ENCODE peak calls at places on chromosome 5, in nine cellular contexts. K is astrocyte, Z is endothelial cell of umbilical vein, A is IMR-90, J is GM23248, X is neuronal stem cell, P is PC-3, Q is HCT116, F is H9. M is an unnamed sample.

GRCh38 chr5:122940890-122941289 is 95.5 kb downstream of the SNX24 start:
- DNase-seq in K (no peak), Z (no peak), A (no peak), J (no peak), X (no peak), P (no peak), Q (no peak), F (no peak), M (no peak)

GRCh38 chr5:4306029-4306428 is 710.4 kb downstream of the IRX1 start:
- DNase-seq in K (no peak), Z (no peak), A (no peak), J (no peak), X (no peak), P (no peak), Q (no peak), F (no peak), M (no peak)

GRCh38 chr5:155193018-155193417 is 179.5 kb downstream of the KIF4B start:
- DNase-seq in K (no peak), Z (no peak), A (no peak), J (no peak), X (no peak), P (peak), Q (no peak), F (peak), M (peak)

GRCh38 chr5:149049371-149049781 is 13.5 kb downstream of the SH3TC2 start:
- DNase-seq in K (no peak), Z (no peak), A (no peak), J (no peak), X (no peak), P (peak), Q (no peak), F (no peak), M (no peak)

GRCh38 chr5:16461026-16461425 is 4.6 kb downstream of the ZNF622 start:
- DNase-seq in K (peak), Z (no peak), A (peak), J (peak), X (no peak), P (no peak), Q (no peak), F (no peak), M (no peak)

GRCh38 chr5:55621218-55621617 is 86.5 kb upstream of the PLPP1 start:
- DNase-seq in K (no peak), Z (no peak), A (peak), J (no peak), X (no peak), P (no peak), Q (no peak), F (no peak), M (peak)

GRCh38 chr5:150148408-150148927 is 7.2 kb downstream of the PDGFRB start:
- DNase-seq in K (no peak), Z (no peak), A (peak), J (peak), X (no peak), P (peak), Q (no peak), F (no peak), M (no peak)

GRCh38 chr5:74199005-74199404 is 441.5 kb downstream of the ENC1 start:
- DNase-seq in K (no peak), Z (no peak), A (peak), J (peak), X (no peak), P (no peak), Q (no peak), F (no peak), M (no peak)

GRCh38 chr5:77326986-77327734 is 116.7 kb downstream of the PDE8B start:
- DNase-seq in K (no peak), Z (no peak), A (no peak), J (no peak), X (no peak), P (no peak), Q (no peak), F (no peak), M (peak)

GRCh38 chr5:12467799-12468198 is 563.6 kb upstream of the CTNND2 start:
- DNase-seq in K (no peak), Z (no peak), A (no peak), J (no peak), X (no peak), P (no peak), Q (no peak), F (no peak), M (no peak)

GRCh38 chr5:126499742-126500396 is 76.7 kb downstream of the GRAMD2B start:
- DNase-seq in K (no peak), Z (peak), A (no peak), J (peak), X (no peak), P (peak), Q (peak), F (peak), M (no peak)

GRCh38 chr5:73867344-73868335 is 241.6 kb downstream of the ARHGEF28 start:
- DNase-seq in K (peak), Z (no peak), A (peak), J (peak), X (no peak), P (no peak), Q (no peak), F (no peak), M (peak)

GRCh38 chr5:172420215-172420934 is 34.0 kb downstream of the SH3PXD2B start:
- DNase-seq in K (peak), Z (no peak), A (peak), J (peak), X (no peak), P (peak), Q (peak), F (peak), M (peak)

GRCh38 chr5:83993803-83994202 is 273.1 kb upstream of the HAPLN1 start:
- DNase-seq in K (peak), Z (no peak), A (peak), J (no peak), X (no peak), P (no peak), Q (no peak), F (no peak), M (no peak)

GRCh38 chr5:87164409-87164808 is 103.3 kb upstream of the RASA1 start:
- DNase-seq in K (peak), Z (peak), A (peak), J (no peak), X (no peak), P (peak), Q (no peak), F (no peak), M (no peak)
- H2AFZ ChIP-seq in K (no peak), Z (no peak), A (no peak), J (peak), X (no peak), P (peak), Q (peak), F (no peak), M (no peak)

DNA sequence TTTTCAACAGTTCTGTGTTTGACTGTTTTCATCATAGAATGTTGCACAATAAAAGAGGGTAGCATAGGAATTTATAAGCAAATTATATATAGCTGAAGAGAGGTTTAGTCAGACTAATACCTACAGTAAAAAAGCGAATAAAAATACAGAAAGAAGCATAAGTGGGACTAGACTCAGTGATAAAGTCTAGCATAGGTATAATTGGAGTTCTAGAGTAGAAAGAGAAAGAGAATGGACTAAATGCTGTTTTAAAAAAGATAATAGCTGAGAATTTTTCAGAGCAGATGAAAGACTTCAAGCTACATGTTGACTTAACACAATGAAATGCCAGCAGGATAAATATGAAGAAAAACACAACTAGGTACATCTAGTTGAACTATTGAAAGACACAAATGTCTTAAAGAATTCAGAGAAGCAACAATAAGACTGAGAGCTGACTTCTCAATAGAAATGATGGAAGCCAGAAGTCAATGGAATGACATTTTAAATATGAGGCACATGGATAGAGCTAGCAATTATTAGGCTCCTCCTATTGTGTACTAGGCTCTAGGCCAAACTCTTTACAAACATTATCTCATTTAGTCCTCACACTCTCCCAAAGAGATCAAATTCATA is 573.9 kb downstream of the ZNF608 start:
- DNase-seq in K (no peak), Z (no peak), A (no peak), J (no peak), X (no peak), P (no peak), Q (peak), F (no peak), M (no peak)
- H2AFZ ChIP-seq in K (no peak), Z (no peak), A (no peak), J (no peak), X (no peak), P (no peak), Q (no peak), F (no peak), M (no peak)

DNA sequence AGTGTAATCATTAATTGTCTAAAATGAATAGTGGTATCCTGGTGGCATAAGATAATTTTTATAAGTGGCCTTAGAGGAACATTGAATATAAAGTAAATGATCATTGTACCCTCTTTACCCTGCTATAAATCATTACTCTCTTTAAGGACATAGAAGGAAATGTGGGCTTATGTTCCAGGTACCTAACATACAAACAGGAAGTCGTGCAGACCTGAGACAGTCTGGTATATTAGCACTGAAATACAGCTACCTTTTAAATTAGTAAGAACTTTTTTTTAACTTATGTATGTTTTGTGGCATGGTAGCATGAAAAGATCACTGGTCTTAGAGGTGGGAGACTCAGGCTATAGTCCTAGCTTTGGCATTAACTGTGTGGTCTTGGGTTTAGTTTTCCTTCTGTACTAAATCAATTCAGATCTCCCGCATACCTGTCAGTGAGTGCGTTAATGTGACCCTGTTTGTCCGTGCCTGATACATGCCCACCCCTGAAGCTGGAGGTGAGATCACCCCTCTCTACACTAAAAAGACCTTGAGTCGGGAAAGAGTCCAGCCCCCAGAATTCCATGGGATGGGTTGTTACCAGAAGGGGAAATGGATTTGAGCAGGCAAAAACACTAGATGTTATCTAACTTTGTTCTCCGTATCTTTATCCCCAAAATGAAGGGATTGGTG is 59.4 kb upstream of the ERBIN start:
- DNase-seq in K (no peak), Z (no peak), A (no peak), J (no peak), X (no peak), P (no peak), Q (no peak), F (no peak), M (no peak)
- H2AFZ ChIP-seq in K (no peak), Z (peak), A (peak), J (peak), X (no peak), P (no peak), Q (no peak), F (no peak), M (peak)

GRCh38 chr5:137778772-137779564 is 24.8 kb upstream of the HNRNPA0 start:
- DNase-seq in K (peak), Z (peak), A (peak), J (peak), X (peak), P (peak), Q (peak), F (no peak), M (peak)
- H2AFZ ChIP-seq in K (no peak), Z (no peak), A (no peak), J (no peak), X (no peak), P (no peak), Q (peak), F (no peak), M (no peak)

GRCh38 chr5:19975795-19976194 is 12.2 kb downstream of the CDH18 start:
- DNase-seq in K (no peak), Z (no peak), A (no peak), J (no peak), X (no peak), P (peak), Q (no peak), F (no peak), M (no peak)

GRCh38 chr5:19978466-19978865 is 9.5 kb downstream of the CDH18 start:
- DNase-seq in K (no peak), Z (no peak), A (no peak), J (no peak), X (no peak), P (no peak), Q (no peak), F (no peak), M (no peak)

GRCh38 chr5:19977069-19977468 is 10.9 kb downstream of the CDH18 start:
- DNase-seq in K (no peak), Z (no peak), A (no peak), J (no peak), X (no peak), P (no peak), Q (no peak), F (no peak), M (no peak)
- H2AFZ ChIP-seq in K (no peak), Z (no peak), A (no peak), J (no peak), X (no peak), P (no peak), Q (no peak), F (no peak), M (no peak)